ENCODE peak calls at places on chromosomes 6 and 20, in ten cellular contexts. G is adrenal gland, Z is sigmoid colon, Q is OCI-LY7, X is tibial nerve, F is mammary epithelial cell, A is H9, K is osteoblast, I is cardiac muscle cell, T is fibroblast of lung. W is an unnamed sample.

GRCh38 chr20:47027042-47027441 is 132.4 kb downstream of the EYA2 start:
- DNase-seq in G (no peak), Z (no peak), Q (no peak), X (no peak), F (no peak), A (no peak), K (no peak), I (no peak), T (no peak), W (no peak)

GRCh38 chr6:116465246-116465645 is 4.1 kb downstream of the CALHM6 start:
- DNase-seq in G (peak; percentile 30), Z (no peak), Q (peak; percentile 5), X (no peak), F (no peak), A (no peak), K (no peak), I (no peak), T (no peak), W (no peak)

GRCh38 chr20:41086402-41087324 is 50.7 kb upstream of the PLCG1 start:
- DNase-seq in G (no peak), Z (no peak), Q (no peak), X (no peak), F (peak; percentile 64), A (no peak), K (peak; percentile 21), I (no peak), T (no peak), W (no peak)

GRCh38 chr6:56933650-56934049 is 21.3 kb upstream of the BEND6 start:
- DNase-seq in G (no peak), Z (no peak), Q (no peak), X (no peak), F (no peak), A (no peak), K (no peak), I (no peak), T (peak; percentile 54), W (no peak)

GRCh38 chr20:40265872-40266533 is 423.0 kb downstream of the MAFB start:
- DNase-seq in G (peak; percentile 37), Z (no peak), Q (peak; percentile 18), X (no peak), F (peak; percentile 36), A (no peak), K (no peak), I (peak; percentile 45), T (no peak), W (no peak)

GRCh38 chr6:165804331-165805066 is 141.5 kb upstream of the PDE10A start:
- DNase-seq in G (no peak), Z (no peak), Q (no peak), X (no peak), F (no peak), A (peak; percentile 39), K (peak; percentile 92), I (peak; percentile 17), T (peak; percentile 6), W (peak; percentile 51)

GRCh38 chr20:63659370-63659769 is 1.3 kb downstream of the RTEL1 start:
- DNase-seq in G (no peak), Z (peak; percentile 60), Q (no peak), X (no peak), F (peak; percentile 21), A (no peak), K (peak; percentile 89), I (no peak), T (no peak), W (no peak)

GRCh38 chr20:14924433-14924832 is 587.0 kb upstream of the FLRT3 start:
- DNase-seq in G (no peak), Z (no peak), Q (no peak), X (no peak), F (no peak), A (no peak), K (no peak), I (no peak), T (no peak), W (no peak)

GRCh38 chr20:51064160-51064559 is 41.3 kb upstream of the KCNG1 start:
- DNase-seq in G (no peak), Z (no peak), Q (no peak), X (no peak), F (no peak), A (no peak), K (no peak), I (no peak), T (no peak), W (no peak)

GRCh38 chr20:51062065-51062464 is 39.2 kb upstream of the KCNG1 start:
- DNase-seq in G (no peak), Z (no peak), Q (no peak), X (no peak), F (no peak), A (no peak), K (no peak), I (no peak), T (peak; percentile 21), W (no peak)

GRCh38 chr20:51060301-51060700 is 37.4 kb upstream of the KCNG1 start:
- DNase-seq in G (no peak), Z (no peak), Q (no peak), X (no peak), F (no peak), A (no peak), K (no peak), I (no peak), T (peak; percentile 36), W (no peak)

GRCh38 chr20:51059862-51060261 is 37.0 kb upstream of the KCNG1 start:
- DNase-seq in G (no peak), Z (no peak), Q (no peak), X (no peak), F (peak; percentile 7), A (no peak), K (no peak), I (no peak), T (peak; percentile 89), W (no peak)

GRCh38 chr20:51061646-51062045 is 38.7 kb upstream of the KCNG1 start:
- DNase-seq in G (no peak), Z (no peak), Q (no peak), X (no peak), F (no peak), A (no peak), K (no peak), I (no peak), T (no peak), W (no peak)
- H3K27ac ChIP-seq in G (no peak overlapping the region), Z (no peak overlapping the region), Q (no peak overlapping the region), X (no peak overlapping the region), F (no peak overlapping the region), A (no peak overlapping the region), K (no peak overlapping the region), I (no peak overlapping the region), T (no peak overlapping the region), W (no peak overlapping the region)

DNA sequence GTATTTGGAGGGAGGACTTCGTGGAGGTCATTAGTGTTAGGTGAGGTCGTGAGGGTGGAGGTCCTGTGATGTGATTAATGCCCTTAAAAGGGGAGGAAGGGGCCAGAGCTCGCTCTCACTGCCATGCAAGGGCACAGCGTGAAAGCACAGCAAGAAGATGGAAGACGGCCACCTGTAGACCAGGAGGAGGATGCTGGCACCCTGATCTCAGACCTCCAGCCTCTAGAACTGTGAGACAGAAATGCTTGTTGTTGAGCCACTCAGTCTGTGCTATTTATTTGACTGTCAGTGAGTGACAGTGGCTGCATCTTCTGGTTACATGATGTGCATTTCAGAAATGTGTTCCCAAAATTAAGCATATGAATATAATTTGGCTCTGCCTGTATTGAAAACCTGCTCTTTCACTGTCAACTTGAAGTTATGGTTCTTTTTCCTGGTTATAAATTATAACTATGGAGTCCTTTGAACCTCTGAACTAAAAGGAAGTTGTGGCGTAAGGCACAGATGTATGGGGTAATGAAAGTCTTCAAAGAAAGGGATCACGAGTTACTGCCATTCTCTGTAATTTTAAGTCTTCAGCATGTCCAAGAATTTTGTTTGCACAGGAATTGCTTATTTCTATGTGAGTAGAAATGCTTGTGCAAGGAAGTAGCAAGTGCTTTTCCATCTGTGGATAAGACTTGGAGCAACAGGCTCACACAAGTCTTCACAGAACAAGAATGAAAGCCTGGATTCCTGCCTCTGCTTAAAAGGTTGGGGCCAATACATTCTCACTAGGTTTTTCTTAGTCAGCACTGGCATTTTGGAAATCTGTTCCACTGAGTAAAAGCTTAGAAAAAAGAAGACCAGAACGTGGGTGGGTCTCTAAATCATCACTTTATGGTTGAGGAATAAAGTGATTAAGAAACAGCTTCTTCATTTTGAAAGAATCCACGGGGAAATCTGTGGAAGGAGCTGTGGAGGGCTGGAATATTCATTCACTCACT is 10.3 kb downstream of the PPP1R14C start:
- DNase-seq in G (no peak), Z (no peak), Q (no peak), X (no peak), F (peak; percentile 67), A (no peak), K (peak; percentile 85), I (no peak), T (peak; percentile 66), W (no peak)
- H3K27ac ChIP-seq in G (no peak overlapping the region), Z (no peak overlapping the region), Q (no peak overlapping the region), X (no peak overlapping the region), F (peak overlapping the region; percentile 81), A (no peak overlapping the region), K (no peak overlapping the region), I (peak overlapping the region; percentile 59), T (no peak overlapping the region), W (no peak overlapping the region)

GRCh38 chr6:153960741-153961140 is 78.3 kb upstream of the OPRM1 start:
- DNase-seq in G (no peak), Z (no peak), Q (no peak), X (no peak), F (peak; percentile 19), A (no peak), K (no peak), I (no peak), T (no peak), W (no peak)

GRCh38 chr6:153962548-153962947 is 76.5 kb upstream of the OPRM1 start:
- DNase-seq in G (no peak), Z (no peak), Q (no peak), X (no peak), F (no peak), A (no peak), K (no peak), I (no peak), T (no peak), W (no peak)

GRCh38 chr6:153963352-153963751 is 75.7 kb upstream of the OPRM1 start:
- DNase-seq in G (no peak), Z (no peak), Q (no peak), X (no peak), F (no peak), A (no peak), K (no peak), I (no peak), T (no peak), W (no peak)

DNA sequence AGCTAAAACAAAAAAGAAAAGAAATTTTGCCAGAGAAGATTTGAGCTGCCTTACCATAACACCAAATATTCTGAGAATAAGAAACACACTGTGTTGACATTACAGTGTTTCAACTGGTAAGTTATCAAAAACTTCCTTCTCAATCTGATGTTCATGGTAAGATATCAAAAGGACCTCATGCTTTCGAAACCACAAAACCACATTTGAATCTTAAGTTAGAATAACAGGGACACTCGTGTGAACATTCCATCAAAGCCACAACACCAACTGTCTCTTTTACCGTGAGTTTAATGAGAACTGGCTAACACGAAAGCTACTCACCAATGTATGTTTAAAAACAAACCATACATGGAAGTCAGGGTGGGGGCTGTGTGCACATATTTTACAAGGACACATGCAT is 73.0 kb upstream of the OPRM1 start:
- DNase-seq in G (no peak), Z (no peak), Q (no peak), X (no peak), F (peak; percentile 15), A (no peak), K (no peak), I (no peak), T (peak; percentile 47), W (no peak)
- H3K27ac ChIP-seq in G (no peak overlapping the region), Z (no peak overlapping the region), Q (no peak overlapping the region), X (no peak overlapping the region), F (no peak overlapping the region), A (no peak overlapping the region), K (no peak overlapping the region), I (no peak overlapping the region), T (no peak overlapping the region), W (no peak overlapping the region)

DNA sequence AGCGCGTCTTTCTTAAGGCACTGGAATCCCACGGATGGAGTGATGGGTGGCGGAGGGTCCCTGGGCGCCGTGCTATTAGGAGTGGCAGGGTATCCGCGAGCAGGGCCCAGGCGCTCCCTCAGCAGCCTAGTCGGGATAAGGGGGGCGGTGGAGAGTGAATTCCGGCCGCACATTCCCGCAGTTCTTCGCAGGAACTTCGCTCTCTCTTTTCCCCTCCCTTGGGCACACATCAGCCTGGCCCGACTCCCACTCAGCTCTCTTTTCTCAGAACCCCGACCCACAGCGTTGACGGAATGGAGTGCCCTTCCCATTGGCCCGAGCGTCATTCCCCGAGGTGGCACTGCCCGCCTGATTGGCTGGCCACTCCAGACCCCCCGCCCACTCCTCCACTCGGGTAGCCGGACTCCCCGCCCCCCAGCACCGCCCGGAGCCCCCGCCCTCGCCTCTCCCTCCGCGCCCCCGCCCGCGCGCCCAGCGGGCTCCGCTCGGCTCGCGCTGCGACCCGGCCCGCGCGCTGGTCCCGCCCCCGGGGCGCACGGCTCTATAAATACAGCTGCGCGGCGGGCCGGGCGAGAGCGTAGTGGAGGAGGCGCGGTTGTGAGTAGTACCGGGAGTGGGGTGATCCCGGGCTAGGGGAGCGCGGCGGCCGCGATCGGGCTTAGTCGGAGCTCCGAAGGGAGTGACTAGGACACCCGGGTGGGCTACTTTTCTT is at the start of gene ID4:
- DNase-seq in G (peak; percentile 72), Z (peak; percentile 98), Q (no peak), X (peak; percentile 80), F (peak; percentile 7), A (peak; percentile 97), K (peak; percentile 100), I (peak; percentile 99), T (peak; percentile 97), W (no peak)
- H3K27ac ChIP-seq in G (peak within 1 kb of the TSS; percentile 41), Z (peak within 1 kb of the TSS; percentile 91), Q (peak within 1 kb of the TSS; percentile 96), X (peak within 1 kb of the TSS; percentile 93), F (no peak within 1 kb of the TSS), A (no peak within 1 kb of the TSS), K (peak within 1 kb of the TSS; percentile 90), I (peak within 1 kb of the TSS; percentile 97), T (peak within 1 kb of the TSS; percentile 71), W (peak within 1 kb of the TSS; percentile 90)